ENCODE peak calls at places on chromosomes 3 and 15, in four cellular contexts. C is A549, S is HepG2, M is K562. O is an unnamed sample.

GRCh38 chr3:9500108-9501050 is 53.2 kb downstream of the LHFPL4 start:
- DNase-seq in M (peak; percentile 78), C (peak; percentile 83), S (peak; percentile 28), O (peak; percentile 96)

GRCh38 chr3:19702416-19703078 is 231.5 kb downstream of the EFHB start:
- DNase-seq in M (peak; percentile 7), S (no peak), C (no peak), O (peak; percentile 47)

GRCh38 chr15:84633311-84634227 is 20.5 kb downstream of the WDR73 start:
- DNase-seq in C (no peak), M (peak; percentile 75), S (peak; percentile 18), O (peak; percentile 68)

GRCh38 chr15:70722266-70723123 is 40.9 kb downstream of the UACA start:
- DNase-seq in C (peak; percentile 65), M (peak; percentile 36), S (peak; percentile 35), O (no peak)

GRCh38 chr3:100556656-100557310 is 52.6 kb upstream of the ADGRG7 start:
- DNase-seq in S (no peak), M (no peak), C (no peak), O (no peak)

GRCh38 chr3:121677141-121677540 is 16.4 kb upstream of the HCLS1 start:
- DNase-seq in C (no peak), M (no peak), S (no peak), O (no peak)

GRCh38 chr3:49928511-49929017 is 1.0 kb downstream of the MON1A start:
- DNase-seq in C (no peak), M (no peak), S (no peak), O (no peak)

GRCh38 chr3:104066658-104067057 is 1300.1 kb upstream of the ALCAM start:
- DNase-seq in M (no peak), C (no peak), S (no peak), O (no peak)

GRCh38 chr3:130671545-130671944 is 75.1 kb downstream of the PIK3R4 start:
- DNase-seq in M (no peak), C (no peak), S (no peak), O (no peak)

DNA sequence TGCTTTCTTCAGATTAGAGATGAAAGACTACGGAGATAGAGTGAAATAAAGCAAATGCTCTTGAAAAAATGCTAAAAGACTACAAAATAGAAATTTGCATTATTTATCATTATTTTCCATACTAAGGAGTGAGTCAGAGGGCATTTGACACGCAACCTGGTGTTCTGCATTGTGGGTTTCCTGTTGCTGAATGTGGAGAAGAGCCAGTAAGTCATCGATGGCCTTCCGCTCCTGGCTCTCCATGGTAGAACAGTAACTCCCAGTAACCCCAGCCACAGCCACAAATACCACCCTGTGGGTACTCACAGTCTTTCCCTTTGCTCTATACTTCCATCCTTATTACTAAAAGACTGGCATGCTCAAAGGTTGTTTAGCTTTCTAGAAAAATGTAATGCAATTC is 61.5 kb downstream of the CGGBP1 start:
- DNase-seq in S (no peak), C (no peak), M (no peak), O (no peak)
- TF ChIP-seq JUN in S (no peak), C (no peak), M (no peak), O (no peak)

GRCh38 chr15:34361278-34361677 is 5.7 kb downstream of the LPCAT4 start:
- DNase-seq in M (no peak), S (no peak), C (no peak), O (no peak)

GRCh38 chr15:34360298-34360697 is 6.7 kb downstream of the LPCAT4 start:
- DNase-seq in M (no peak), S (no peak), C (no peak), O (peak; percentile 36)

GRCh38 chr15:34359416-34359815 is 7.6 kb downstream of the LPCAT4 start:
- DNase-seq in C (no peak), M (no peak), S (no peak), O (no peak)

GRCh38 chr15:34364041-34364440 is 3.0 kb downstream of the LPCAT4 start:
- DNase-seq in C (no peak), M (no peak), S (no peak), O (no peak)

DNA sequence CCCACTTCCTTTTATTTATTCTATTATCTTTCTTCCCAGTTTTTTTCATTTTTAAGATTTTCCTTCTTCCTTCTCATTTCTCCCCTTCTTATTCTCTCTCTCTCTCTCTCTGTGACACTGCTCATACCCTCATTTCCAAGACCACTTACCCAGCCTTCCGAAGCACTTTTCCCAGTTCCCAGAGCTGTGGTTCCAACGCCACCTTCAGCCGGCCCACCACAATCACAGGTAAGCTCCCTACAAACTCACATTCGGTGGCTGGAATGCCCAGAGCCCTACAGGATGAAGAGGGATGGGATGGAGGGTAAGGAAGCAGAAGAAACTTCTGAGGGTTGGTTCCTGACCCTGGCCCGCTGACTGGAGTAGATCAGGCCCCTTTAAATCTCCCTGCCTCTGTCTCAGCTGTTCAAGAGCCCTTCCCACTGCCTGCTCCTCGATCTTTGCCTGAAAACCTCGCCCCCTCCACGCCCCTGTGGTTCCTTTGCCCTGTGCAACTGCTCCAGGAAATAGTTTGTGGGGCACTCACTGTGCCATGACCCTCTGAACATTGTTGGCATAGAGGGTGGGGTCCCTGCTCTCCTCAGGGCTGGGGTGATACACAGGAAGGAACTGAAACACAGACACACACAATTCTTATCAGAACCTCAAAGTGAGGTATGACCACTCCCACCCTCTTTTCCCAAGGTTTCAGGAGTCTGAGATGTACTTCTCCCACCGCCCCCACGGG is 4.8 kb downstream of the LPCAT4 start:
- DNase-seq in M (no peak), S (no peak), C (no peak), O (no peak)
- TF ChIP-seq MAX in M (no peak), S (no peak), C (no peak), O (no peak)

GRCh38 chr15:74983725-74984231 is 11.6 kb upstream of the SCAMP5 start:
- DNase-seq in S (no peak), C (peak; percentile 56), M (no peak), O (no peak)
- TF ChIP-seq HMGXB4 in S (no peak), C (no peak), M (no peak), O (no peak)

GRCh38 chr3:70873686-70874085 is 561.2 kb upstream of the MDFIC2 start:
- DNase-seq in M (no peak), C (no peak), S (no peak), O (no peak)

GRCh38 chr3:70870576-70870975 is 558.1 kb upstream of the MDFIC2 start:
- DNase-seq in C (no peak), M (no peak), S (no peak), O (no peak)

GRCh38 chr3:70876154-70876553 is 563.7 kb upstream of the MDFIC2 start:
- DNase-seq in S (no peak), C (no peak), M (no peak), O (no peak)

GRCh38 chr3:70868561-70868960 is 556.1 kb upstream of the MDFIC2 start:
- DNase-seq in S (no peak), M (no peak), C (no peak), O (no peak)

DNA sequence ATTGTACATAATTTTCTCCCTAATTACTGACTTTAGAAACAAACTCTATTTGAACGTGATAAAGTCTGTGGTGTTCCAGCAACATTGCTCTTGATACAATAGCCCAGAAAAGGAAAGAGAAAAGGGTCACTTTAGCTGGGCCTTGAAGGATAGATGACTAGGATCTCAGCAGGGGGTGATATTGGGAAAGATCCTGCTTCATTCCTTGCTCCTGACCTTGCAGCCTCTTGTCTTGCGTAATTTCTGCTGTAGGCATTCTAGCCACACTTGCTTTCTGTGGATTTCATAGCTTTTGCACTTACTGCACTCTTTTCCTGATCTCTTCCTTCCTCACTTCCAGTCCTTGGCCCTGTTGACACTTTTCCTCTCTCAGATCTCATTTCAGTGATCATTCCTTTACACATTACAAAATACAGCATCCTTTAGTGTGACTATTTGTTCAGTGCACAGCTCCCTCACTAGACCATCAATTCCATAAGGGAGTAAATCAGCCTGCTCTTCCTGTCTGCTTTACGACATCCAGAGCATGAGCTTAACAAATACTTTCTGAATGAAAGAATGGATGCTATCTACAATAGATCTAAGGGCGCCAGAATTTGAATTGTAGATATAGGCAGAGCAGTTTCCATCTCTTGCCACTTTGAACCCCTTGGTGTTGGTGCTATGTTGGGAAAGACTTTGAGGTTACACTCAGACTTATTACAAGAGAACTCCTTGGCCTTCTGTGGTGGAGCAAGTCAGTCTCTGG is 559.6 kb upstream of the MDFIC2 start:
- DNase-seq in S (no peak), M (no peak), C (no peak), O (no peak)
- TF ChIP-seq JUN in S (no peak), M (no peak), C (no peak), O (no peak)

GRCh38 chr15:99708563-99708962 is 24.7 kb downstream of the LYSMD4 start:
- DNase-seq in C (peak; percentile 61), S (no peak), M (peak; percentile 58), O (no peak)
- TF ChIP-seq MAX in C (no peak), S (no peak), M (no peak), O (no peak)

DNA sequence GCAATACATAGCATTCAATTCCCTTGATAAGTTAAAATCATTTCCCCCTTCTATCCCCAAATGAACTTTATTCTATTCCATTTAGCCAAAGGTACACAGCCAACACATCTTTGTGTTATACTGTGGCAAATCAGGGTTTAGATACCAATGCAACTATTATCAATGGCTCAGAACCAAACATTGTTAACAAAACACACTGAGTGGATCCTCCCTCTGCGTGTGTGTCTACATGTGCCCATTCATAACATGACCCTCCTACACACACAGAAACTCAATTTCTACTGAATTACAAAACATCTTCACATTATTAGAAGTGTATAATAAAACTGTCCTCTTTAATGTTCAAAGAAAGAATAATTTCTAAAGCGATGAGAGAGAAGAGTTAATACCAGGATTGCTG is 1.3 kb downstream of the TTBK2 start:
- DNase-seq in C (no peak), S (no peak), M (no peak), O (no peak)
- TF ChIP-seq HMGXB4 in C (no peak), S (no peak), M (no peak), O (no peak)

DNA sequence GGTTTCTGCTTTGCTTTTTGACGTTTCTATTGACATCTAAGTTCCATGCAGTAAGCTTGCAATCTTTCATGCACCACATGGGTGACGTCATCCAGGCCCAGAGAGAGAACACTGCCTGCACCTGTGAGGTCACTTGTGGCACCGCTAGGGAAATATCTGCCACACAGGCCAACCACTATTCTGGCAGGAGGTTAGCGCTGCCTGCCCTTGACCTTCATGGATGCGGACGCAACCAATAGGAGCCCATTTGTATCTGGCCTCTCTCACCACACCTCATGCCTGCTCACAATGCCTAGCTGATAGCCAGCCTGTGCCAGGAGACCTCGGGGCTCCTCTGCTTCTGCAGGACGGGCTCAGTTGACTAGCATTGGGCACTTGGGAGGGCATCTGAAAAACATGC is 55.8 kb upstream of the PRR23E start:
- DNase-seq in C (no peak), M (peak; percentile 2), S (no peak), O (no peak)
- TF ChIP-seq JUN in C (no peak), M (no peak), S (no peak), O (no peak)

DNA sequence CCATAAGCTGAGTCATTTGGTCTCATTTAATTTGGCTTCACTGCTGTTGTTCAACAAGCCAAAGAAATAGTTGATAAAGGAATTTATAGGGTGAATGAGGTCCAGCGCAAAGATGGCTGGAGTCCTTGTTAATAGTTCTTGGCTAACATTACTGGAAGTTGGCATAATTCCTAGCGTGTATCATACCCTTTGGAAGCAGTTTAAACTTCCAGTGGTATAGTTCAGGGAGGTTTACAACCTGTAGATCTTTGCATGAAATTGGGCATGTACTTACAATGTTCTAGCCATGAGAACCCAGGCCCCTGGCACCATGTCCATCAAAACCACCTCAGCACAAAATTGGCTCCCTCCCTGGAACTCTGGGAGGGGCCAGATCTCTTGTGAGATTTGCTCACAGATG is 380.8 kb downstream of the LRTM1 start:
- DNase-seq in S (no peak), C (no peak), M (no peak), O (no peak)
- TF ChIP-seq MAX in S (no peak), C (no peak), M (no peak), O (no peak)

O was measured in WTC11.